ENCODE peak calls at places on chromosomes 11 and 22, in five cellular contexts. S is HCT116, D is A549, A is endothelial cell of umbilical vein, H is HepG2. E is an unnamed sample.

GRCh38 chr22:17145021-17145680 is 13.9 kb downstream of the HDHD5 start:
- DNase-seq in A (no peak), H (no peak), S (no peak), D (no peak), E (no peak)

GRCh38 chr11:5267033-5267563 is 2.6 kb downstream of the HBE1 start:
- DNase-seq in A (no peak), H (no peak), S (no peak), D (no peak), E (no peak)

GRCh38 chr11:70185348-70186055 is 17.6 kb upstream of the FADD start:
- DNase-seq in D (no peak), A (no peak), H (no peak), S (no peak), E (no peak)

GRCh38 chr22:48369789-48370507 is 1457.7 kb downstream of the BRD1 start:
- DNase-seq in A (no peak), D (peak; percentile 84), S (no peak), H (peak; percentile 85), E (no peak)

GRCh38 chr11:62546244-62546936 is at the start of gene AHNAK:
- DNase-seq in A (peak; percentile 56), H (no peak), S (no peak), D (peak; percentile 67), E (peak; percentile 90)

GRCh38 chr22:33105501-33105911 is 47.3 kb upstream of the SYN3 start:
- DNase-seq in S (no peak), D (no peak), H (no peak), A (no peak), E (no peak)

GRCh38 chr22:33597274-33597985 is 322.8 kb downstream of the LARGE1 start:
- DNase-seq in H (no peak), D (no peak), S (no peak), A (no peak), E (no peak)

GRCh38 chr22:42473484-42474193 is 41.4 kb upstream of the NFAM1 start:
- DNase-seq in H (peak; percentile 53), S (peak; percentile 73), D (peak; percentile 43), A (peak; percentile 56), E (peak; percentile 64)

GRCh38 chr11:73931039-73931645 is 19.7 kb upstream of the DNAJB13 start:
- DNase-seq in D (peak; percentile 49), S (peak; percentile 79), H (peak; percentile 50), A (peak; percentile 76), E (peak; percentile 75)

GRCh38 chr11:12390687-12391110 is 13.3 kb downstream of the PARVA start:
- DNase-seq in D (no peak), H (no peak), S (no peak), A (no peak), E (no peak)

GRCh38 chr11:11396290-11397042 is 43.4 kb upstream of the CSNK2A3 start:
- DNase-seq in H (no peak), A (no peak), D (no peak), S (no peak), E (no peak)

GRCh38 chr11:67615455-67616430 is 9.0 kb downstream of the NDUFV1 start:
- DNase-seq in S (peak; percentile 41), D (peak; percentile 71), H (peak; percentile 35), A (no peak), E (peak; percentile 70)

GRCh38 chr22:33854724-33855123 is 65.6 kb downstream of the LARGE1 start:
- DNase-seq in D (no peak), S (no peak), A (no peak), H (no peak), E (peak; percentile 57)

GRCh38 chr22:32536352-32536751 is 61.7 kb downstream of the FBXO7 start:
- DNase-seq in D (no peak), A (no peak), S (no peak), H (no peak), E (no peak)

GRCh38 chr22:37030560-37031281 is 11.2 kb downstream of the MPST start:
- DNase-seq in A (no peak), S (no peak), H (no peak), D (no peak), E (peak; percentile 36)

GRCh38 chr22:29842740-29843139 is 4.7 kb upstream of the ASCC2 start:
- DNase-seq in S (no peak), H (peak; percentile 41), D (peak; percentile 53), A (peak; percentile 49), E (no peak)

GRCh38 chr11:63766501-63767270 is 1.9 kb downstream of the ZFTA start:
- DNase-seq in S (no peak), H (peak; percentile 47), A (no peak), D (no peak), E (no peak)
- H3K4me3 ChIP-seq in S (peak overlapping the region; percentile 78), H (peak overlapping the region; percentile 65), A (no peak overlapping the region), D (peak overlapping the region; percentile 63), E (peak overlapping the region; percentile 86)

GRCh38 chr11:88353835-88354496 is 16.4 kb upstream of the CTSC start:
- DNase-seq in A (no peak), D (no peak), S (no peak), H (no peak), E (no peak)
- TF ChIP-seq POLR2A in A (no peak), D (no peak), S (no peak), H (no peak), E (no peak)

GRCh38 chr11:58525037-58525614 is 17.2 kb upstream of the OR5B21 start:
- DNase-seq in S (no peak), A (no peak), D (no peak), H (no peak), E (peak; percentile 77)
- TF ChIP-seq MAX in S (no peak), A (no peak), D (no peak), H (no peak), E (no peak)

GRCh38 chr22:45804986-45805325 is 133.3 kb downstream of the ATXN10 start:
- DNase-seq in D (peak; percentile 55), S (peak; percentile 82), A (peak; percentile 12), H (peak; percentile 4), E (peak; percentile 81)
- H3K4me3 ChIP-seq in D (no peak overlapping the region), S (no peak overlapping the region), A (no peak overlapping the region), H (no peak overlapping the region), E (no peak overlapping the region)

GRCh38 chr11:60831143-60831500 is 10.8 kb upstream of the CCDC86 start:
- DNase-seq in A (peak; percentile 83), H (peak; percentile 61), S (peak; percentile 68), D (peak; percentile 83), E (peak; percentile 83)
- TF ChIP-seq POLR2A in A (no peak), H (no peak), S (no peak), D (no peak), E (no peak)

GRCh38 chr11:2913029-2913431 is 16.2 kb downstream of the PHLDA2 start:
- DNase-seq in H (no peak), S (no peak), A (no peak), D (no peak), E (no peak)

GRCh38 chr11:2911088-2912037 is 17.9 kb downstream of the PHLDA2 start:
- DNase-seq in S (no peak), D (no peak), A (no peak), H (no peak), E (no peak)

GRCh38 chr11:2913776-2914474 is 15.3 kb downstream of the PHLDA2 start:
- DNase-seq in D (no peak), S (no peak), H (no peak), A (no peak), E (no peak)

GRCh38 chr11:2912038-2912410 is 17.2 kb downstream of the PHLDA2 start:
- DNase-seq in D (no peak), H (no peak), A (no peak), S (no peak), E (peak; percentile 41)

GRCh38 chr11:2912498-2912897 is 16.7 kb downstream of the PHLDA2 start:
- DNase-seq in D (peak; percentile 87), H (peak; percentile 69), S (peak; percentile 87), A (peak; percentile 28), E (peak; percentile 86)
- TF ChIP-seq MAX in D (peak; percentile 56), H (no peak), S (no peak), A (no peak), E (peak; percentile 9)

GRCh38 chr11:16926868-16927267 is 87.3 kb downstream of the PLEKHA7 start:
- DNase-seq in S (no peak), A (no peak), H (no peak), D (no peak), E (no peak)

GRCh38 chr11:16923987-16924386 is 90.2 kb downstream of the PLEKHA7 start:
- DNase-seq in H (no peak), A (no peak), S (no peak), D (no peak), E (no peak)

GRCh38 chr11:16925495-16926065 is 88.6 kb downstream of the PLEKHA7 start:
- DNase-seq in A (peak; percentile 46), S (peak; percentile 29), H (peak; percentile 64), D (peak; percentile 50), E (no peak)

GRCh38 chr11:16924462-16924825 is 89.8 kb downstream of the PLEKHA7 start:
- DNase-seq in D (no peak), S (no peak), A (no peak), H (no peak), E (no peak)

GRCh38 chr11:16924826-16925494 is 89.3 kb downstream of the PLEKHA7 start:
- DNase-seq in A (no peak), H (peak; percentile 78), D (peak; percentile 96), S (peak; percentile 78), E (no peak)
- H3K4me3 ChIP-seq in A (no peak overlapping the region), H (peak overlapping the region; percentile 56), D (peak overlapping the region; percentile 48), S (peak overlapping the region; percentile 51), E (no peak overlapping the region)

DNA sequence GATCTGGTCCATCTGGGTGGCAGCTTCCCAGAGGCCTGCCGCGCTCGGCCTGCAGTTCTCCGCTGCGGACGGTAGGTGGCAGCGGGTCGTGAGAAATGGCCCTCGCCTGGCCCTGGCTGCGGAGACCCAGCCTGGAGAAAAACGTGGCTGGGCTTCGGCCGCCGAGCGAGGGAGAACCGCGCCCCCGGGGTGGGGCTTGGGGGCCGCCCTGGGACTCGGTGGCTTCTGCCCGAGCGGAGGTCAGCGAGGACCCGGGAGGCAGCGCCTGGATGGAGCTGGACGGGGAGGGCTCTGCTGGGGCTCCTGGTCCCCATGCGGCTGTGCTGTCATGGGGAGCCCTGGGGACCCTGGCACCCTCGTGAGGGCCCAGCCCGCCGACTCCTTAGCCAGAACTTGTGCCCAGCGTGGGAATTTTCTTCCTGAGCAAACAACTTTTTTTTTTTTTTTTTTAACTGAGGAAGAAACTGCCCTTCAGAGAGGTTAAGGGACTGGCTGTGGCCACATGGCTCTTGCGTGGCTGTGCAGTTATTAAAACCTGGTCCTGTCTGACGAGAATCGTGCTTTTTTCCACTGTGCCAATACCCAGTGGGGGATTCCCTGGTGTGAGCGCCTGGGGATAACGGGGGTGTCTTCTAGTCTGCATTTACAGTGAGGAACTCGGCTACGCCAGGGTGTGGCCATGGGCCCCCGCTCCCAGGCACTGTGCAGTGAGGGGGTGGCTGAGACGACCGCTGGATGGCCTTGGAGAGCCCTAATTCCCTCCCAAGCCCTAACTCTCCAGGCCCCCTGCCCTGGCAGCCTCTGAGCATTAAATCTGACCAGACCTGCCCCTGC is 535.6 kb downstream of the INSC start:
- DNase-seq in D (peak; percentile 79), S (peak; percentile 70), H (peak; percentile 84), A (peak; percentile 90), E (peak; percentile 87)
- TF ChIP-seq POLR2A in D (peak; percentile 59), S (no peak), H (no peak), A (no peak), E (no peak)

GRCh38 chr11:66225054-66225453 is 43.4 kb upstream of the RAB1B start:
- DNase-seq in D (no peak), A (no peak), H (no peak), S (no peak), E (no peak)

GRCh38 chr11:66224226-66224850 is 44.1 kb upstream of the RAB1B start:
- DNase-seq in S (no peak), H (no peak), D (no peak), A (no peak), E (no peak)

GRCh38 chr11:66227700-66228099 is 40.7 kb upstream of the RAB1B start:
- DNase-seq in A (no peak), D (no peak), H (no peak), S (no peak), E (no peak)

GRCh38 chr11:66228521-66228920 is 39.9 kb upstream of the RAB1B start:
- DNase-seq in S (no peak), D (no peak), A (no peak), H (no peak), E (no peak)

GRCh38 chr11:66226111-66226510 is 42.3 kb upstream of the RAB1B start:
- DNase-seq in D (no peak), H (no peak), S (no peak), A (no peak), E (no peak)
- TF ChIP-seq MAX in D (no peak), H (no peak), S (no peak), A (no peak), E (no peak)

E was measured in NB4.